ENCODE peak calls at places on chromosomes 16 and 17, in nine cellular contexts. A, U, D, Y, Q, W, V, F and O are unnamed samples.

GRCh38 chr16:29738514-29738913 is 7.3 kb downstream of the C16orf54 start:
- DNase-seq in A (no peak), U (no peak), D (peak), Y (no peak), Q (no peak), W (no peak), V (no peak), F (peak), O (no peak)

GRCh38 chr16:50645858-50646257 is 35.3 kb downstream of the SNX20 start:
- DNase-seq in A (no peak), U (no peak), D (no peak), Y (peak), Q (no peak), W (no peak), V (no peak), F (no peak), O (no peak)

GRCh38 chr16:87578531-87578930 is 23.8 kb upstream of the JPH3 start:
- DNase-seq in A (no peak), U (no peak), D (no peak), Y (no peak), Q (no peak), W (no peak), V (no peak), F (no peak), O (no peak)

GRCh38 chr17:16328997-16329396 is 24.3 kb downstream of the CENPV start:
- DNase-seq in A (no peak), U (no peak), D (no peak), Y (no peak), Q (no peak), W (no peak), V (no peak), F (no peak), O (peak)

GRCh38 chr17:28279411-28279810 is 39.6 kb upstream of the TMEM97 start:
- DNase-seq in A (no peak), U (no peak), D (no peak), Y (no peak), Q (no peak), W (no peak), V (peak), F (no peak), O (no peak)

GRCh38 chr17:62963296-62963695 is 2.7 kb upstream of the TANC2 start:
- DNase-seq in A (peak), U (no peak), D (no peak), Y (no peak), Q (no peak), W (no peak), V (peak), F (no peak), O (peak)

GRCh38 chr16:88440686-88441405 is 12.2 kb upstream of the ZFPM1 start:
- DNase-seq in A (no peak), U (no peak), D (no peak), Y (no peak), Q (no peak), W (no peak), V (no peak), F (no peak), O (no peak)

GRCh38 chr16:31351937-31352315 is 3.0 kb upstream of the ITGAX start:
- DNase-seq in A (no peak), U (no peak), D (no peak), Y (no peak), Q (no peak), W (no peak), V (peak), F (no peak), O (no peak)

GRCh38 chr16:30040221-30040620 is 9.2 kb upstream of the TLCD3B start:
- DNase-seq in A (no peak), U (no peak), D (no peak), Y (no peak), Q (no peak), W (peak), V (no peak), F (no peak), O (no peak)